ENCODE peak calls at places on chromosomes 1 and 21, in four cellular contexts. Q is DMS53; O is activated CD8-positive, alpha-beta T cell treated with anti-CD3 and anti-CD28 coated beads for 36 hours; S is ACHN. X is an unnamed sample.

GRCh38 chr1:116807871-116808450 is 53.7 kb downstream of the CD2 start:
- DNase-seq in Q (no peak), O (no peak), S (no peak), X (no peak)

GRCh38 chr1:226973898-226974543 is 33.9 kb downstream of the COQ8A start:
- DNase-seq in Q (no peak), O (no peak), S (no peak), X (no peak)

GRCh38 chr1:222769181-222769580 is 32.2 kb downstream of the FAM177B start:
- DNase-seq in Q (peak), O (no peak), S (peak), X (peak)

GRCh38 chr1:92877792-92878191 is 46.0 kb downstream of the RPL5 start:
- DNase-seq in Q (peak), O (no peak), S (no peak), X (no peak)

GRCh38 chr1:244791061-244791460 is 44.4 kb upstream of the COX20 start:
- DNase-seq in Q (no peak), O (no peak), S (no peak), X (no peak)

GRCh38 chr1:185238447-185238846 is 78.6 kb downstream of the IVNS1ABP start:
- DNase-seq in Q (peak), O (no peak), S (peak), X (peak)

GRCh38 chr1:89847191-89847729 is 26.4 kb downstream of the LRRC8D start:
- DNase-seq in Q (no peak), O (no peak), S (no peak), X (no peak)

GRCh38 chr1:4424766-4425165 is 229.6 kb upstream of the AJAP1 start:
- DNase-seq in Q (no peak), O (no peak), S (no peak), X (no peak)

GRCh38 chr1:110798691-110799256 is 74.2 kb upstream of the CD53 start:
- DNase-seq in Q (peak), O (no peak), S (no peak), X (no peak)

GRCh38 chr1:226882187-226882586 is 11.8 kb downstream of the PSEN2 start:
- DNase-seq in Q (no peak), O (peak), S (no peak), X (no peak)

GRCh38 chr21:32302560-32302959 is 3.9 kb downstream of the MRAP start:
- DNase-seq in Q (no peak), O (no peak), S (no peak), X (no peak)

GRCh38 chr1:16076871-16077250 is 3.4 kb upstream of the FAM131C start:
- DNase-seq in Q (peak), O (no peak), S (peak), X (peak)

GRCh38 chr1:77281491-77282186 is at the start of gene AK5:
- DNase-seq in Q (peak), O (peak), S (peak), X (peak)

GRCh38 chr1:10777749-10778574 is 18.5 kb downstream of the CASZ1 start:
- DNase-seq in Q (no peak), O (no peak), S (no peak), X (no peak)

GRCh38 chr1:31943546-31944184 is 5.5 kb upstream of the PTP4A2 start:
- DNase-seq in Q (no peak), O (peak), S (no peak), X (no peak)

GRCh38 chr1:7702365-7702764 is 68.7 kb upstream of the VAMP3 start:
- DNase-seq in Q (peak), O (no peak), S (no peak), X (no peak)

GRCh38 chr1:26164036-26164927 is 4.5 kb downstream of the C1orf232 start:
- DNase-seq in Q (peak), O (peak), S (peak), X (peak)

GRCh38 chr1:15833842-15834405 is 13.6 kb upstream of the SPEN start:
- DNase-seq in Q (no peak), O (no peak), S (no peak), X (no peak)

GRCh38 chr1:42035830-42036604 is 117.2 kb upstream of the GUCA2B start:
- DNase-seq in Q (peak), O (peak), S (peak), X (peak)

GRCh38 chr21:41830764-41831452 is 48.2 kb downstream of the PRDM15 start:
- DNase-seq in Q (no peak), O (no peak), S (no peak), X (no peak)

GRCh38 chr1:4741876-4742423 is 87.5 kb downstream of the AJAP1 start:
- DNase-seq in Q (no peak), O (no peak), S (no peak), X (no peak)

GRCh38 chr1:153774780-153775431 is at the start of gene SLC27A3:
- DNase-seq in Q (peak), O (no peak), S (no peak), X (no peak)

GRCh38 chr1:19756480-19756879 is 43.2 kb downstream of the TMCO4 start:
- DNase-seq in Q (no peak), O (no peak), S (no peak), X (no peak)

GRCh38 chr1:20449736-20450311 is 36.2 kb downstream of the CAMK2N1 start:
- DNase-seq in Q (peak), O (no peak), S (no peak), X (no peak)

GRCh38 chr1:59164371-59164770 is 132.5 kb upstream of the FGGY start:
- DNase-seq in Q (no peak), O (no peak), S (no peak), X (no peak)

GRCh38 chr1:41450747-41451285 is 33.7 kb downstream of the EDN2 start:
- DNase-seq in Q (no peak), O (no peak), S (no peak), X (no peak)

GRCh38 chr1:238323483-238323882 is 432.8 kb upstream of the ZP4 start:
- DNase-seq in Q (no peak), O (no peak), S (no peak), X (no peak)

GRCh38 chr1:84300991-84301758 is at the start of gene SAMD13:
- DNase-seq in Q (peak), O (peak), S (peak), X (peak)

GRCh38 chr1:41394918-41395598 is 33.8 kb downstream of the FOXO6 start:
- DNase-seq in Q (peak), O (no peak), S (no peak), X (no peak)

GRCh38 chr1:3671371-3672180 is 19.3 kb downstream of the TP73 start:
- DNase-seq in Q (no peak), O (no peak), S (no peak), X (no peak)

GRCh38 chr1:230867903-230868735 is at the start of gene C1orf198:
- DNase-seq in Q (peak), O (peak), S (peak), X (peak)

GRCh38 chr1:203520315-203520714 is 26.4 kb downstream of the OPTC start:
- DNase-seq in Q (peak), O (no peak), S (no peak), X (no peak)

GRCh38 chr1:46288485-46289133 is 14.8 kb downstream of the LRRC41 start:
- DNase-seq in Q (peak), O (no peak), S (peak), X (no peak)

GRCh38 chr1:106360252-106360651 is 696.2 kb upstream of the PRMT6 start:
- DNase-seq in Q (peak), O (no peak), S (no peak), X (no peak)

GRCh38 chr1:162835157-162835899 is 25.6 kb downstream of the CCDC190 start:
- DNase-seq in Q (no peak), O (peak), S (no peak), X (no peak)

GRCh38 chr1:197614916-197615692 is 160.2 kb downstream of the DENND1B start:
- DNase-seq in Q (peak), O (peak), S (peak), X (peak)

GRCh38 chr1:204791453-204792366 is 79.0 kb upstream of the NFASC start:
- DNase-seq in Q (peak), O (peak), S (peak), X (peak)

GRCh38 chr1:58249371-58249728 is 297.2 kb downstream of the OMA1 start:
- DNase-seq in Q (no peak), O (no peak), S (no peak), X (no peak)

GRCh38 chr1:51032936-51033335 is 62.9 kb downstream of the CDKN2C start:
- DNase-seq in Q (no peak), O (no peak), S (no peak), X (no peak)

GRCh38 chr21:26795866-26796329 is 49.3 kb downstream of the ADAMTS1 start:
- DNase-seq in Q (peak), O (no peak), S (no peak), X (peak)